ENCODE peak calls at places on chromosomes 1 and 21, in four cellular contexts. C is GM10248, S is NCI-H187 treated with DMSO at 0.1 percent for 48 hours, T is dorsolateral prefrontal cortex. G is an unnamed sample.

GRCh38 chr1:108627951-108628350 is 32.9 kb downstream of the HENMT1 start:
- DNase-seq in C (no peak), S (no peak), T (no peak), G (no peak)

GRCh38 chr21:43362306-43362927 is 64.5 kb downstream of the SIK1 start:
- DNase-seq in C (peak; percentile 75), S (no peak), T (peak; percentile 47), G (peak; percentile 71)

GRCh38 chr1:99490031-99490430 is 155.9 kb upstream of the PALMD start:
- DNase-seq in C (no peak), S (no peak), T (no peak), G (no peak)

GRCh38 chr1:42142894-42143675 is 10.1 kb upstream of the GUCA2B start:
- DNase-seq in C (no peak), S (peak; percentile 87), T (no peak), G (peak; percentile 18)

GRCh38 chr1:152003846-152004442 is 10.3 kb upstream of the S100A10 start:
- DNase-seq in C (no peak), S (no peak), T (no peak), G (no peak)

GRCh38 chr1:211813590-211813989 is 17.0 kb downstream of the LPGAT1 start:
- DNase-seq in C (no peak), S (no peak), T (peak; percentile 47), G (no peak)

GRCh38 chr1:4270651-4271337 is 370.7 kb upstream of the C1orf174 start:
- DNase-seq in C (no peak), S (no peak), T (no peak), G (no peak)

GRCh38 chr1:46442317-46443161 is 47.1 kb upstream of the DMBX1 start:
- DNase-seq in C (peak; percentile 81), S (no peak), T (peak; percentile 65), G (peak; percentile 79)

GRCh38 chr1:166111430-166111829 is 55.4 kb downstream of the FAM78B start:
- DNase-seq in C (no peak), S (no peak), T (no peak), G (no peak)

GRCh38 chr1:25170439-25170838 is 61.9 kb downstream of the SYF2 start:
- DNase-seq in C (no peak), S (no peak), T (no peak), G (no peak)

GRCh38 chr1:54256756-54257155 is 56.8 kb downstream of the MRPL37 start:
- DNase-seq in C (no peak), S (no peak), T (no peak), G (no peak)